ENCODE peak calls at places on chromosomes 4 and X, in four cellular contexts. One of them, this sample, is unnamed.

GRCh38 chr4:142959156-142959555 is 113.1 kb upstream of the INPP4B start:
- DNase-seq in HepG2: no peak
- DNase-seq in H1: no peak
- DNase-seq in GM12878: no peak
- DNase-seq in this sample: no peak

GRCh38 chrX:29903365-29903764 is 312.0 kb upstream of the MAGEB2 start:
- DNase-seq in HepG2: no peak
- DNase-seq in H1: no peak
- DNase-seq in GM12878: no peak
- DNase-seq in this sample: no peak

GRCh38 chrX:75957107-75957610 is 172.1 kb upstream of the MAGEE2 start:
- DNase-seq in HepG2: no peak
- DNase-seq in H1: no peak
- DNase-seq in GM12878: no peak
- DNase-seq in this sample: peak

GRCh38 chrX:119374736-119375135 is 24.4 kb upstream of the SLC25A43 start:
- DNase-seq in HepG2: no peak
- DNase-seq in H1: no peak
- DNase-seq in GM12878: no peak
- DNase-seq in this sample: no peak

GRCh38 chrX:13201605-13202219 is 118.1 kb downstream of the ATXN3L start:
- DNase-seq in HepG2: no peak
- DNase-seq in H1: no peak
- DNase-seq in GM12878: no peak
- DNase-seq in this sample: no peak

GRCh38 chr4:72451349-72451748 is 117.7 kb downstream of the ADAMTS3 start:
- DNase-seq in HepG2: no peak
- DNase-seq in H1: no peak
- DNase-seq in GM12878: no peak
- DNase-seq in this sample: no peak

GRCh38 chr4:75953509-75953908 is 12.7 kb upstream of the NAAA start:
- DNase-seq in HepG2: no peak
- DNase-seq in H1: no peak
- DNase-seq in GM12878: no peak
- DNase-seq in this sample: no peak

GRCh38 chrX:1807301-1807731 is 192.5 kb downstream of the ASMT start:
- DNase-seq in HepG2: no peak
- DNase-seq in H1: peak
- DNase-seq in GM12878: no peak
- DNase-seq in this sample: peak

GRCh38 chr4:28360681-28361080 is 1500.0 kb downstream of the STIM2 start:
- DNase-seq in HepG2: no peak
- DNase-seq in H1: no peak
- DNase-seq in GM12878: no peak
- DNase-seq in this sample: no peak

GRCh38 chr4:85370400-85371032 is 104.4 kb upstream of the ARHGAP24 start:
- DNase-seq in HepG2: peak
- DNase-seq in H1: peak
- DNase-seq in GM12878: peak
- DNase-seq in this sample: peak

GRCh38 chr4:142984871-142985585 is 138.9 kb upstream of the INPP4B start:
- DNase-seq in HepG2: peak
- DNase-seq in H1: peak
- DNase-seq in GM12878: no peak
- DNase-seq in this sample: peak

GRCh38 chr4:2803624-2804448 is 11.0 kb downstream of the SH3BP2 start:
- DNase-seq in HepG2: no peak
- DNase-seq in H1: no peak
- DNase-seq in GM12878: no peak
- DNase-seq in this sample: no peak

GRCh38 chr4:2061208-2062131 is 2.3 kb downstream of the NAT8L start:
- DNase-seq in HepG2: no peak
- DNase-seq in H1: no peak
- DNase-seq in GM12878: no peak
- DNase-seq in this sample: no peak

GRCh38 chrX:98637451-98637850 is 1753.7 kb downstream of the RPA4 start:
- DNase-seq in HepG2: no peak
- DNase-seq in H1: no peak
- DNase-seq in GM12878: no peak
- DNase-seq in this sample: no peak

GRCh38 chrX:22097295-22097694 is 65.2 kb downstream of the PHEX start:
- DNase-seq in HepG2: no peak
- DNase-seq in H1: no peak
- DNase-seq in GM12878: no peak
- DNase-seq in this sample: no peak

GRCh38 chr4:1674682-1675081 is 9.4 kb downstream of the FAM53A start:
- DNase-seq in HepG2: no peak
- DNase-seq in H1: no peak
- DNase-seq in GM12878: no peak
- DNase-seq in this sample: no peak

GRCh38 chrX:132837126-132837525 is 121.3 kb downstream of the HS6ST2 start:
- DNase-seq in HepG2: no peak
- DNase-seq in H1: no peak
- DNase-seq in GM12878: no peak
- DNase-seq in this sample: no peak

GRCh38 chr4:11397146-11397545 is 31.5 kb downstream of the HS3ST1 start:
- DNase-seq in HepG2: no peak
- DNase-seq in H1: no peak
- DNase-seq in GM12878: no peak
- DNase-seq in this sample: no peak

GRCh38 chr4:2062808-2063524 is 3.8 kb downstream of the NAT8L start:
- DNase-seq in HepG2: no peak
- DNase-seq in H1: no peak
- DNase-seq in GM12878: no peak
- DNase-seq in this sample: no peak

GRCh38 chr4:85681194-85681803 is 206.3 kb downstream of the ARHGAP24 start:
- DNase-seq in HepG2: no peak
- DNase-seq in H1: no peak
- DNase-seq in GM12878: no peak
- DNase-seq in this sample: no peak

GRCh38 chrX:119655125-119655524 is 37.8 kb downstream of the SEPTIN6 start:
- DNase-seq in HepG2: no peak
- DNase-seq in H1: no peak
- DNase-seq in GM12878: no peak
- DNase-seq in this sample: no peak

GRCh38 chr4:128793859-128794667 is 15.4 kb upstream of the JADE1 start:
- DNase-seq in HepG2: no peak
- DNase-seq in H1: no peak
- DNase-seq in GM12878: no peak
- DNase-seq in this sample: no peak

GRCh38 chr4:184061582-184061981 is 156.1 kb downstream of the ENPP6 start:
- DNase-seq in HepG2: no peak
- DNase-seq in H1: no peak
- DNase-seq in GM12878: no peak
- DNase-seq in this sample: no peak

GRCh38 chr4:136056748-136057147 is 1475.5 kb downstream of the PCDH18 start:
- DNase-seq in HepG2: no peak
- DNase-seq in H1: no peak
- DNase-seq in GM12878: no peak
- DNase-seq in this sample: no peak

GRCh38 chrX:10685923-10686595 is 65.7 kb upstream of the MID1 start:
- DNase-seq in HepG2: no peak
- DNase-seq in H1: no peak
- DNase-seq in GM12878: no peak
- DNase-seq in this sample: no peak

GRCh38 chr4:183256756-183257385 is 63.2 kb downstream of the CLDN22 start:
- DNase-seq in HepG2: peak
- DNase-seq in H1: no peak
- DNase-seq in GM12878: no peak
- DNase-seq in this sample: no peak

GRCh38 chrX:150258463-150259430 is 104.4 kb upstream of the MAMLD1 start:
- DNase-seq in HepG2: no peak
- DNase-seq in H1: no peak
- DNase-seq in GM12878: no peak
- DNase-seq in this sample: no peak

GRCh38 chr4:185833055-185833598 is 21.1 kb upstream of the SORBS2 start:
- DNase-seq in HepG2: peak
- DNase-seq in H1: no peak
- DNase-seq in GM12878: no peak
- DNase-seq in this sample: no peak

GRCh38 chr4:16443504-16444088 is 217.3 kb upstream of the TAPT1 start:
- DNase-seq in HepG2: peak
- DNase-seq in H1: no peak
- DNase-seq in GM12878: no peak
- DNase-seq in this sample: peak

GRCh38 chrX:119602701-119603255 is 3.4 kb downstream of the NKRF start:
- DNase-seq in HepG2: no peak
- DNase-seq in H1: no peak
- DNase-seq in GM12878: no peak
- DNase-seq in this sample: no peak

GRCh38 chr4:163548481-163549243 is 54.2 kb downstream of the TMA16 start:
- DNase-seq in HepG2: peak
- DNase-seq in H1: no peak
- DNase-seq in GM12878: no peak
- DNase-seq in this sample: no peak

GRCh38 chr4:156800463-156800862 is 171.1 kb downstream of the PDGFC start:
- DNase-seq in HepG2: no peak
- DNase-seq in H1: no peak
- DNase-seq in GM12878: no peak
- DNase-seq in this sample: no peak

GRCh38 chr4:85166318-85166717 is 199.8 kb upstream of the WDFY3 start:
- DNase-seq in HepG2: no peak
- DNase-seq in H1: no peak
- DNase-seq in GM12878: no peak
- DNase-seq in this sample: no peak

GRCh38 chr4:145545538-145546224 is 64.0 kb downstream of the SMAD1 start:
- DNase-seq in HepG2: no peak
- DNase-seq in H1: peak
- DNase-seq in GM12878: no peak
- DNase-seq in this sample: peak

GRCh38 chrX:120021927-120022326 is 55.6 kb downstream of the RHOXF2B start:
- DNase-seq in HepG2: peak
- DNase-seq in H1: no peak
- DNase-seq in GM12878: no peak
- DNase-seq in this sample: no peak

GRCh38 chr4:20428410-20429160 is 176.9 kb downstream of the SLIT2 start:
- DNase-seq in HepG2: no peak
- DNase-seq in H1: no peak
- DNase-seq in GM12878: no peak
- DNase-seq in this sample: no peak

GRCh38 chr4:151431728-151432127 is 22.8 kb downstream of the FHIP1A start:
- DNase-seq in HepG2: no peak
- DNase-seq in H1: no peak
- DNase-seq in GM12878: no peak
- DNase-seq in this sample: no peak

GRCh38 chr4:44804301-44804700 is 77.9 kb upstream of the GNPDA2 start:
- DNase-seq in HepG2: no peak
- DNase-seq in H1: no peak
- DNase-seq in GM12878: no peak
- DNase-seq in this sample: no peak

GRCh38 chr4:38157592-38157991 is 197.4 kb downstream of the PTTG2 start:
- DNase-seq in HepG2: no peak
- DNase-seq in H1: no peak
- DNase-seq in GM12878: no peak
- DNase-seq in this sample: no peak
- TF ChIP-seq SUZ12 in HepG2: no peak
- TF ChIP-seq SUZ12 in H1: no peak
- TF ChIP-seq SUZ12 in GM12878: no peak
- TF ChIP-seq SUZ12 in this sample: no peak

DNA sequence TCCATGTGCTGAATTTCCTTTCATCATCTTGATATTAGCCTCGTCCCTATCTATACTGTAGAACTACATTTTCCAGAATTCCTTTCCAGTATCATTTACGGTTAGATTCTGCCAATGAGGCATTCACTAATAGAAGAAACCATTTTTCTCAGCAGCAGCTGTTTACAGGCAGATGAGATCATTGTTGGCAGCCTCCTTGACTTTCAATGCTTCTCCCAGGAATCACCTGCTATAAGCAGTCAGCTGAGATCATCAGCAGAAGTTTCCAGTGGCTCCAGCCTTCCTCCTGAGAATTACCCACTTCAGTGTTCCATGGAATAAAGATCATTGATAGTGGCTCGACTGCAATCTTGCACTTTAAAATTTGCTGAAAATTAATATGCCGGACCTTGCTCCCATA is 157.3 kb upstream of the TET2 start:
- DNase-seq in HepG2: no peak
- DNase-seq in H1: no peak
- DNase-seq in GM12878: no peak
- DNase-seq in this sample: no peak
- TF ChIP-seq YY1 in HepG2: no peak
- TF ChIP-seq YY1 in H1: no peak
- TF ChIP-seq YY1 in GM12878: no peak
- TF ChIP-seq YY1 in this sample: no peak

GRCh38 chr4:118348886-118349285 is 3.9 kb downstream of the PRSS12 start:
- DNase-seq in HepG2: no peak
- DNase-seq in H1: no peak
- DNase-seq in GM12878: no peak
- DNase-seq in this sample: no peak
- TF ChIP-seq SUZ12 in HepG2: no peak
- TF ChIP-seq SUZ12 in H1: no peak
- TF ChIP-seq SUZ12 in GM12878: no peak
- TF ChIP-seq SUZ12 in this sample: no peak

GRCh38 chr4:159137176-159137575 is 34.3 kb downstream of the RAPGEF2 start:
- DNase-seq in HepG2: no peak
- DNase-seq in H1: no peak
- DNase-seq in GM12878: no peak
- DNase-seq in this sample: no peak
- TF ChIP-seq YY1 in HepG2: no peak
- TF ChIP-seq YY1 in H1: no peak
- TF ChIP-seq YY1 in GM12878: no peak
- TF ChIP-seq YY1 in this sample: no peak

GRCh38 chr4:53688186-53688790 is 97.0 kb upstream of the LNX1 start:
- DNase-seq in HepG2: no peak
- DNase-seq in H1: no peak
- DNase-seq in GM12878: peak
- DNase-seq in this sample: no peak
- TF ChIP-seq SUZ12 in HepG2: no peak
- TF ChIP-seq SUZ12 in H1: no peak
- TF ChIP-seq SUZ12 in GM12878: no peak
- TF ChIP-seq SUZ12 in this sample: no peak

This sample was measured in NT2/D1.